ENCODE peak calls at places on chromosomes 12 and 14, in six cellular contexts. One of them, this sample, is unnamed.

GRCh38 chr12:56931474-56931978 is 2.7 kb downstream of the SDR9C7 start:
- DNase-seq in NCI-H1092: no peak
- DNase-seq in pancreas: no peak
- DNase-seq in transverse colon: no peak
- DNase-seq in foreskin fibroblast: peak
- DNase-seq in mucosa of gallbladder: peak
- DNase-seq in this sample: no peak

GRCh38 chr12:111881712-111882111 is 39.7 kb downstream of the MAPKAPK5 start:
- DNase-seq in NCI-H1092: no peak
- DNase-seq in pancreas: no peak
- DNase-seq in transverse colon: no peak
- DNase-seq in foreskin fibroblast: no peak
- DNase-seq in mucosa of gallbladder: no peak
- DNase-seq in this sample: no peak

GRCh38 chr14:75751291-75751690 is 90.2 kb downstream of the TTLL5 start:
- DNase-seq in NCI-H1092: no peak
- DNase-seq in pancreas: no peak
- DNase-seq in transverse colon: no peak
- DNase-seq in foreskin fibroblast: no peak
- DNase-seq in mucosa of gallbladder: no peak
- DNase-seq in this sample: no peak

GRCh38 chr14:75022655-75023054 is 19.9 kb downstream of the EIF2B2 start:
- DNase-seq in NCI-H1092: no peak
- DNase-seq in pancreas: no peak
- DNase-seq in transverse colon: no peak
- DNase-seq in foreskin fibroblast: no peak
- DNase-seq in mucosa of gallbladder: no peak
- DNase-seq in this sample: no peak

GRCh38 chr14:106442857-106443256 is 916.5 kb downstream of the TMEM121 start:
- DNase-seq in NCI-H1092: no peak
- DNase-seq in pancreas: no peak
- DNase-seq in transverse colon: no peak
- DNase-seq in foreskin fibroblast: no peak
- DNase-seq in mucosa of gallbladder: no peak
- DNase-seq in this sample: no peak

GRCh38 chr12:57852620-57853509 is 6.3 kb upstream of the CTDSP2 start:
- DNase-seq in NCI-H1092: no peak
- DNase-seq in pancreas: no peak
- DNase-seq in transverse colon: peak
- DNase-seq in foreskin fibroblast: no peak
- DNase-seq in mucosa of gallbladder: no peak
- DNase-seq in this sample: no peak

GRCh38 chr12:30885321-30885720 is 41.2 kb upstream of the TSPAN11 start:
- DNase-seq in NCI-H1092: no peak
- DNase-seq in pancreas: no peak
- DNase-seq in transverse colon: no peak
- DNase-seq in foreskin fibroblast: no peak
- DNase-seq in mucosa of gallbladder: no peak
- DNase-seq in this sample: no peak

GRCh38 chr12:75481774-75482173 is 1.2 kb downstream of the GLIPR1 start:
- DNase-seq in NCI-H1092: no peak
- DNase-seq in pancreas: no peak
- DNase-seq in transverse colon: peak
- DNase-seq in foreskin fibroblast: peak
- DNase-seq in mucosa of gallbladder: no peak
- DNase-seq in this sample: peak

GRCh38 chr12:29907486-29907885 is 123.7 kb upstream of the TMTC1 start:
- DNase-seq in NCI-H1092: no peak
- DNase-seq in pancreas: no peak
- DNase-seq in transverse colon: no peak
- DNase-seq in foreskin fibroblast: no peak
- DNase-seq in mucosa of gallbladder: no peak
- DNase-seq in this sample: no peak

GRCh38 chr14:28375295-28375694 is 391.3 kb upstream of the FOXG1 start:
- DNase-seq in NCI-H1092: no peak
- DNase-seq in pancreas: no peak
- DNase-seq in transverse colon: no peak
- DNase-seq in foreskin fibroblast: no peak
- DNase-seq in mucosa of gallbladder: no peak
- DNase-seq in this sample: no peak

GRCh38 chr12:52013626-52014310 is 7.0 kb downstream of the TAMALIN start:
- DNase-seq in NCI-H1092: no peak
- DNase-seq in pancreas: no peak
- DNase-seq in transverse colon: no peak
- DNase-seq in foreskin fibroblast: no peak
- DNase-seq in mucosa of gallbladder: no peak
- DNase-seq in this sample: no peak

GRCh38 chr12:64194333-64195149 is 27.6 kb downstream of the KICS2 start:
- DNase-seq in NCI-H1092: no peak
- DNase-seq in pancreas: no peak
- DNase-seq in transverse colon: no peak
- DNase-seq in foreskin fibroblast: no peak
- DNase-seq in mucosa of gallbladder: no peak
- DNase-seq in this sample: no peak

GRCh38 chr12:43348221-43348620 is 203.8 kb downstream of the ADAMTS20 start:
- DNase-seq in NCI-H1092: no peak
- DNase-seq in pancreas: no peak
- DNase-seq in transverse colon: no peak
- DNase-seq in foreskin fibroblast: no peak
- DNase-seq in mucosa of gallbladder: no peak
- DNase-seq in this sample: no peak

GRCh38 chr12:116528067-116528466 is 31.1 kb upstream of the MAP1LC3B2 start:
- DNase-seq in NCI-H1092: no peak
- DNase-seq in pancreas: no peak
- DNase-seq in transverse colon: no peak
- DNase-seq in foreskin fibroblast: peak
- DNase-seq in mucosa of gallbladder: no peak
- DNase-seq in this sample: no peak

GRCh38 chr14:49892301-49892635 is 614 bp upstream of the ARF6 start:
- DNase-seq in NCI-H1092: peak
- DNase-seq in pancreas: peak
- DNase-seq in transverse colon: peak
- DNase-seq in foreskin fibroblast: peak
- DNase-seq in mucosa of gallbladder: peak
- DNase-seq in this sample: peak

GRCh38 chr14:36633580-36633979 is 28.1 kb upstream of the PAX9 start:
- DNase-seq in NCI-H1092: no peak
- DNase-seq in pancreas: no peak
- DNase-seq in transverse colon: no peak
- DNase-seq in foreskin fibroblast: no peak
- DNase-seq in mucosa of gallbladder: no peak
- DNase-seq in this sample: no peak